ENCODE peak calls at places on chromosomes 13 and 19, in nine cellular contexts. One of them, this sample, is unnamed.

GRCh38 chr19:12636631-12637030 is 25.9 kb downstream of the ZNF791 start:
- DNase-seq in stimulated activated CD8-positive, alpha-beta memory T cell treated with anti-CD3 and anti-CD28 coated beads, Interleukin-2, amount 100 ng/mL, for 1 hour: no peak
- DNase-seq in Peyer's patch: no peak
- DNase-seq in activated CD4-positive, alpha-beta T cell treated with anti-CD3 and anti-CD28 coated beads, Interleukin-2, amount 50 U/mL, for 4 hours: no peak
- DNase-seq in activated T-helper 1 cell treated with anti-CD3 and anti-CD28 coated beads, Interleukin-2, amount 50 U/mL, for 16 hours: no peak
- DNase-seq in posterior cingulate gyrus: no peak
- DNase-seq in activated T-cell treated with anti-CD3 and anti-CD28 coated beads, Interleukin-2, amount 50 U/mL, for 48 hours: no peak
- DNase-seq in H54: no peak
- DNase-seq in GM04503: no peak
- DNase-seq in this sample: no peak

GRCh38 chr19:47274071-47274890 is at the start of gene INAFM1:
- DNase-seq in stimulated activated CD8-positive, alpha-beta memory T cell treated with anti-CD3 and anti-CD28 coated beads, Interleukin-2, amount 100 ng/mL, for 1 hour: peak; percentile 100
- DNase-seq in Peyer's patch: peak; percentile 100
- DNase-seq in activated CD4-positive, alpha-beta T cell treated with anti-CD3 and anti-CD28 coated beads, Interleukin-2, amount 50 U/mL, for 4 hours: peak; percentile 100
- DNase-seq in activated T-helper 1 cell treated with anti-CD3 and anti-CD28 coated beads, Interleukin-2, amount 50 U/mL, for 16 hours: peak; percentile 99
- DNase-seq in posterior cingulate gyrus: peak; percentile 97
- DNase-seq in activated T-cell treated with anti-CD3 and anti-CD28 coated beads, Interleukin-2, amount 50 U/mL, for 48 hours: peak; percentile 100
- DNase-seq in H54: peak; percentile 82
- DNase-seq in GM04503: no peak
- DNase-seq in this sample: peak; percentile 89

GRCh38 chr19:7520131-7521051 is 2.0 kb upstream of the MCOLN1 start:
- DNase-seq in stimulated activated CD8-positive, alpha-beta memory T cell treated with anti-CD3 and anti-CD28 coated beads, Interleukin-2, amount 100 ng/mL, for 1 hour: no peak
- DNase-seq in Peyer's patch: no peak
- DNase-seq in activated CD4-positive, alpha-beta T cell treated with anti-CD3 and anti-CD28 coated beads, Interleukin-2, amount 50 U/mL, for 4 hours: no peak
- DNase-seq in activated T-helper 1 cell treated with anti-CD3 and anti-CD28 coated beads, Interleukin-2, amount 50 U/mL, for 16 hours: no peak
- DNase-seq in posterior cingulate gyrus: no peak
- DNase-seq in activated T-cell treated with anti-CD3 and anti-CD28 coated beads, Interleukin-2, amount 50 U/mL, for 48 hours: no peak
- DNase-seq in H54: no peak
- DNase-seq in GM04503: no peak
- DNase-seq in this sample: no peak

GRCh38 chr19:16897572-16898056 is 8.8 kb downstream of the F2RL3 start:
- DNase-seq in stimulated activated CD8-positive, alpha-beta memory T cell treated with anti-CD3 and anti-CD28 coated beads, Interleukin-2, amount 100 ng/mL, for 1 hour: no peak
- DNase-seq in Peyer's patch: no peak
- DNase-seq in activated CD4-positive, alpha-beta T cell treated with anti-CD3 and anti-CD28 coated beads, Interleukin-2, amount 50 U/mL, for 4 hours: no peak
- DNase-seq in activated T-helper 1 cell treated with anti-CD3 and anti-CD28 coated beads, Interleukin-2, amount 50 U/mL, for 16 hours: peak; percentile 13
- DNase-seq in posterior cingulate gyrus: no peak
- DNase-seq in activated T-cell treated with anti-CD3 and anti-CD28 coated beads, Interleukin-2, amount 50 U/mL, for 48 hours: no peak
- DNase-seq in H54: no peak
- DNase-seq in GM04503: no peak
- DNase-seq in this sample: no peak

GRCh38 chr19:54063350-54064078 is at the start of gene VSTM1:
- DNase-seq in stimulated activated CD8-positive, alpha-beta memory T cell treated with anti-CD3 and anti-CD28 coated beads, Interleukin-2, amount 100 ng/mL, for 1 hour: no peak
- DNase-seq in Peyer's patch: no peak
- DNase-seq in activated CD4-positive, alpha-beta T cell treated with anti-CD3 and anti-CD28 coated beads, Interleukin-2, amount 50 U/mL, for 4 hours: no peak
- DNase-seq in activated T-helper 1 cell treated with anti-CD3 and anti-CD28 coated beads, Interleukin-2, amount 50 U/mL, for 16 hours: no peak
- DNase-seq in posterior cingulate gyrus: no peak
- DNase-seq in activated T-cell treated with anti-CD3 and anti-CD28 coated beads, Interleukin-2, amount 50 U/mL, for 48 hours: no peak
- DNase-seq in H54: no peak
- DNase-seq in GM04503: no peak
- DNase-seq in this sample: no peak

GRCh38 chr13:112554214-112554850 is 33.6 kb downstream of the TUBGCP3 start:
- DNase-seq in stimulated activated CD8-positive, alpha-beta memory T cell treated with anti-CD3 and anti-CD28 coated beads, Interleukin-2, amount 100 ng/mL, for 1 hour: no peak
- DNase-seq in Peyer's patch: no peak
- DNase-seq in activated CD4-positive, alpha-beta T cell treated with anti-CD3 and anti-CD28 coated beads, Interleukin-2, amount 50 U/mL, for 4 hours: no peak
- DNase-seq in activated T-helper 1 cell treated with anti-CD3 and anti-CD28 coated beads, Interleukin-2, amount 50 U/mL, for 16 hours: no peak
- DNase-seq in posterior cingulate gyrus: no peak
- DNase-seq in activated T-cell treated with anti-CD3 and anti-CD28 coated beads, Interleukin-2, amount 50 U/mL, for 48 hours: no peak
- DNase-seq in H54: no peak
- DNase-seq in GM04503: no peak
- DNase-seq in this sample: no peak

GRCh38 chr19:19597809-19598306 is 20.6 kb downstream of the PBX4 start:
- DNase-seq in stimulated activated CD8-positive, alpha-beta memory T cell treated with anti-CD3 and anti-CD28 coated beads, Interleukin-2, amount 100 ng/mL, for 1 hour: no peak
- DNase-seq in Peyer's patch: no peak
- DNase-seq in activated CD4-positive, alpha-beta T cell treated with anti-CD3 and anti-CD28 coated beads, Interleukin-2, amount 50 U/mL, for 4 hours: peak; percentile 25
- DNase-seq in activated T-helper 1 cell treated with anti-CD3 and anti-CD28 coated beads, Interleukin-2, amount 50 U/mL, for 16 hours: peak; percentile 44
- DNase-seq in posterior cingulate gyrus: no peak
- DNase-seq in activated T-cell treated with anti-CD3 and anti-CD28 coated beads, Interleukin-2, amount 50 U/mL, for 48 hours: peak; percentile 63
- DNase-seq in H54: no peak
- DNase-seq in GM04503: no peak
- DNase-seq in this sample: no peak

GRCh38 chr19:40246292-40247073 is 20.0 kb upstream of the CCNP start:
- DNase-seq in stimulated activated CD8-positive, alpha-beta memory T cell treated with anti-CD3 and anti-CD28 coated beads, Interleukin-2, amount 100 ng/mL, for 1 hour: no peak
- DNase-seq in Peyer's patch: no peak
- DNase-seq in activated CD4-positive, alpha-beta T cell treated with anti-CD3 and anti-CD28 coated beads, Interleukin-2, amount 50 U/mL, for 4 hours: no peak
- DNase-seq in activated T-helper 1 cell treated with anti-CD3 and anti-CD28 coated beads, Interleukin-2, amount 50 U/mL, for 16 hours: no peak
- DNase-seq in posterior cingulate gyrus: no peak
- DNase-seq in activated T-cell treated with anti-CD3 and anti-CD28 coated beads, Interleukin-2, amount 50 U/mL, for 48 hours: no peak
- DNase-seq in H54: no peak
- DNase-seq in GM04503: no peak
- DNase-seq in this sample: no peak

GRCh38 chr19:42010245-42011126 is 16.5 kb upstream of the ATP1A3 start:
- DNase-seq in stimulated activated CD8-positive, alpha-beta memory T cell treated with anti-CD3 and anti-CD28 coated beads, Interleukin-2, amount 100 ng/mL, for 1 hour: no peak
- DNase-seq in Peyer's patch: no peak
- DNase-seq in activated CD4-positive, alpha-beta T cell treated with anti-CD3 and anti-CD28 coated beads, Interleukin-2, amount 50 U/mL, for 4 hours: no peak
- DNase-seq in activated T-helper 1 cell treated with anti-CD3 and anti-CD28 coated beads, Interleukin-2, amount 50 U/mL, for 16 hours: no peak
- DNase-seq in posterior cingulate gyrus: no peak
- DNase-seq in activated T-cell treated with anti-CD3 and anti-CD28 coated beads, Interleukin-2, amount 50 U/mL, for 48 hours: no peak
- DNase-seq in H54: no peak
- DNase-seq in GM04503: peak; percentile 25
- DNase-seq in this sample: peak; percentile 23

GRCh38 chr13:33080962-33081655 is 64.9 kb downstream of the KL start:
- DNase-seq in stimulated activated CD8-positive, alpha-beta memory T cell treated with anti-CD3 and anti-CD28 coated beads, Interleukin-2, amount 100 ng/mL, for 1 hour: no peak
- DNase-seq in Peyer's patch: no peak
- DNase-seq in activated CD4-positive, alpha-beta T cell treated with anti-CD3 and anti-CD28 coated beads, Interleukin-2, amount 50 U/mL, for 4 hours: no peak
- DNase-seq in activated T-helper 1 cell treated with anti-CD3 and anti-CD28 coated beads, Interleukin-2, amount 50 U/mL, for 16 hours: no peak
- DNase-seq in posterior cingulate gyrus: no peak
- DNase-seq in activated T-cell treated with anti-CD3 and anti-CD28 coated beads, Interleukin-2, amount 50 U/mL, for 48 hours: no peak
- DNase-seq in H54: no peak
- DNase-seq in GM04503: no peak
- DNase-seq in this sample: no peak

GRCh38 chr19:34856052-34856451 is 70.7 kb upstream of the ZNF30 start:
- DNase-seq in stimulated activated CD8-positive, alpha-beta memory T cell treated with anti-CD3 and anti-CD28 coated beads, Interleukin-2, amount 100 ng/mL, for 1 hour: no peak
- DNase-seq in Peyer's patch: no peak
- DNase-seq in activated CD4-positive, alpha-beta T cell treated with anti-CD3 and anti-CD28 coated beads, Interleukin-2, amount 50 U/mL, for 4 hours: no peak
- DNase-seq in activated T-helper 1 cell treated with anti-CD3 and anti-CD28 coated beads, Interleukin-2, amount 50 U/mL, for 16 hours: no peak
- DNase-seq in posterior cingulate gyrus: no peak
- DNase-seq in activated T-cell treated with anti-CD3 and anti-CD28 coated beads, Interleukin-2, amount 50 U/mL, for 48 hours: no peak
- DNase-seq in H54: no peak
- DNase-seq in GM04503: no peak
- DNase-seq in this sample: no peak

GRCh38 chr13:32225494-32225931 is 89.7 kb downstream of the ZAR1L start:
- DNase-seq in stimulated activated CD8-positive, alpha-beta memory T cell treated with anti-CD3 and anti-CD28 coated beads, Interleukin-2, amount 100 ng/mL, for 1 hour: no peak
- DNase-seq in Peyer's patch: no peak
- DNase-seq in activated CD4-positive, alpha-beta T cell treated with anti-CD3 and anti-CD28 coated beads, Interleukin-2, amount 50 U/mL, for 4 hours: no peak
- DNase-seq in activated T-helper 1 cell treated with anti-CD3 and anti-CD28 coated beads, Interleukin-2, amount 50 U/mL, for 16 hours: no peak
- DNase-seq in posterior cingulate gyrus: no peak
- DNase-seq in activated T-cell treated with anti-CD3 and anti-CD28 coated beads, Interleukin-2, amount 50 U/mL, for 48 hours: no peak
- DNase-seq in H54: no peak
- DNase-seq in GM04503: peak; percentile 76
- DNase-seq in this sample: no peak

GRCh38 chr13:22757530-22758120 is 423.2 kb upstream of the SGCG start:
- DNase-seq in stimulated activated CD8-positive, alpha-beta memory T cell treated with anti-CD3 and anti-CD28 coated beads, Interleukin-2, amount 100 ng/mL, for 1 hour: no peak
- DNase-seq in Peyer's patch: no peak
- DNase-seq in activated CD4-positive, alpha-beta T cell treated with anti-CD3 and anti-CD28 coated beads, Interleukin-2, amount 50 U/mL, for 4 hours: no peak
- DNase-seq in activated T-helper 1 cell treated with anti-CD3 and anti-CD28 coated beads, Interleukin-2, amount 50 U/mL, for 16 hours: no peak
- DNase-seq in posterior cingulate gyrus: no peak
- DNase-seq in activated T-cell treated with anti-CD3 and anti-CD28 coated beads, Interleukin-2, amount 50 U/mL, for 48 hours: no peak
- DNase-seq in H54: no peak
- DNase-seq in GM04503: no peak
- DNase-seq in this sample: no peak

GRCh38 chr13:43058318-43058674 is 34.9 kb downstream of the DNAJC15 start:
- DNase-seq in stimulated activated CD8-positive, alpha-beta memory T cell treated with anti-CD3 and anti-CD28 coated beads, Interleukin-2, amount 100 ng/mL, for 1 hour: no peak
- DNase-seq in Peyer's patch: no peak
- DNase-seq in activated CD4-positive, alpha-beta T cell treated with anti-CD3 and anti-CD28 coated beads, Interleukin-2, amount 50 U/mL, for 4 hours: peak; percentile 12
- DNase-seq in activated T-helper 1 cell treated with anti-CD3 and anti-CD28 coated beads, Interleukin-2, amount 50 U/mL, for 16 hours: no peak
- DNase-seq in posterior cingulate gyrus: no peak
- DNase-seq in activated T-cell treated with anti-CD3 and anti-CD28 coated beads, Interleukin-2, amount 50 U/mL, for 48 hours: peak; percentile 55
- DNase-seq in H54: peak; percentile 23
- DNase-seq in GM04503: peak; percentile 39
- DNase-seq in this sample: peak; percentile 87

GRCh38 chr19:38143847-38144246 is 80.2 kb downstream of the DPF1 start:
- DNase-seq in stimulated activated CD8-positive, alpha-beta memory T cell treated with anti-CD3 and anti-CD28 coated beads, Interleukin-2, amount 100 ng/mL, for 1 hour: no peak
- DNase-seq in Peyer's patch: no peak
- DNase-seq in activated CD4-positive, alpha-beta T cell treated with anti-CD3 and anti-CD28 coated beads, Interleukin-2, amount 50 U/mL, for 4 hours: no peak
- DNase-seq in activated T-helper 1 cell treated with anti-CD3 and anti-CD28 coated beads, Interleukin-2, amount 50 U/mL, for 16 hours: no peak
- DNase-seq in posterior cingulate gyrus: no peak
- DNase-seq in activated T-cell treated with anti-CD3 and anti-CD28 coated beads, Interleukin-2, amount 50 U/mL, for 48 hours: no peak
- DNase-seq in H54: no peak
- DNase-seq in GM04503: no peak
- DNase-seq in this sample: no peak

GRCh38 chr19:33300016-33300981 is 2.0 kb downstream of the CEBPA start:
- DNase-seq in stimulated activated CD8-positive, alpha-beta memory T cell treated with anti-CD3 and anti-CD28 coated beads, Interleukin-2, amount 100 ng/mL, for 1 hour: no peak
- DNase-seq in Peyer's patch: peak; percentile 54
- DNase-seq in activated CD4-positive, alpha-beta T cell treated with anti-CD3 and anti-CD28 coated beads, Interleukin-2, amount 50 U/mL, for 4 hours: no peak
- DNase-seq in activated T-helper 1 cell treated with anti-CD3 and anti-CD28 coated beads, Interleukin-2, amount 50 U/mL, for 16 hours: no peak
- DNase-seq in posterior cingulate gyrus: no peak
- DNase-seq in activated T-cell treated with anti-CD3 and anti-CD28 coated beads, Interleukin-2, amount 50 U/mL, for 48 hours: no peak
- DNase-seq in H54: no peak
- DNase-seq in GM04503: no peak
- DNase-seq in this sample: no peak

GRCh38 chr19:45955905-45956608 is 17.6 kb downstream of the NOVA2 start:
- DNase-seq in stimulated activated CD8-positive, alpha-beta memory T cell treated with anti-CD3 and anti-CD28 coated beads, Interleukin-2, amount 100 ng/mL, for 1 hour: no peak
- DNase-seq in Peyer's patch: no peak
- DNase-seq in activated CD4-positive, alpha-beta T cell treated with anti-CD3 and anti-CD28 coated beads, Interleukin-2, amount 50 U/mL, for 4 hours: no peak
- DNase-seq in activated T-helper 1 cell treated with anti-CD3 and anti-CD28 coated beads, Interleukin-2, amount 50 U/mL, for 16 hours: no peak
- DNase-seq in posterior cingulate gyrus: peak; percentile 80
- DNase-seq in activated T-cell treated with anti-CD3 and anti-CD28 coated beads, Interleukin-2, amount 50 U/mL, for 48 hours: no peak
- DNase-seq in H54: peak; percentile 58
- DNase-seq in GM04503: no peak
- DNase-seq in this sample: peak; percentile 35

GRCh38 chr13:114027826-114028225 is 54.0 kb upstream of the C13orf46 start:
- DNase-seq in stimulated activated CD8-positive, alpha-beta memory T cell treated with anti-CD3 and anti-CD28 coated beads, Interleukin-2, amount 100 ng/mL, for 1 hour: no peak
- DNase-seq in Peyer's patch: no peak
- DNase-seq in activated CD4-positive, alpha-beta T cell treated with anti-CD3 and anti-CD28 coated beads, Interleukin-2, amount 50 U/mL, for 4 hours: no peak
- DNase-seq in activated T-helper 1 cell treated with anti-CD3 and anti-CD28 coated beads, Interleukin-2, amount 50 U/mL, for 16 hours: no peak
- DNase-seq in posterior cingulate gyrus: peak; percentile 8
- DNase-seq in activated T-cell treated with anti-CD3 and anti-CD28 coated beads, Interleukin-2, amount 50 U/mL, for 48 hours: no peak
- DNase-seq in H54: no peak
- DNase-seq in GM04503: no peak
- DNase-seq in this sample: no peak

GRCh38 chr13:95253033-95253432 is 48.2 kb downstream of the ABCC4 start:
- DNase-seq in stimulated activated CD8-positive, alpha-beta memory T cell treated with anti-CD3 and anti-CD28 coated beads, Interleukin-2, amount 100 ng/mL, for 1 hour: no peak
- DNase-seq in Peyer's patch: no peak
- DNase-seq in activated CD4-positive, alpha-beta T cell treated with anti-CD3 and anti-CD28 coated beads, Interleukin-2, amount 50 U/mL, for 4 hours: no peak
- DNase-seq in activated T-helper 1 cell treated with anti-CD3 and anti-CD28 coated beads, Interleukin-2, amount 50 U/mL, for 16 hours: no peak
- DNase-seq in posterior cingulate gyrus: no peak
- DNase-seq in activated T-cell treated with anti-CD3 and anti-CD28 coated beads, Interleukin-2, amount 50 U/mL, for 48 hours: no peak
- DNase-seq in H54: no peak
- DNase-seq in GM04503: no peak
- DNase-seq in this sample: no peak

GRCh38 chr19:11234486-11235075 is 4.8 kb upstream of the ANGPTL8 start:
- DNase-seq in stimulated activated CD8-positive, alpha-beta memory T cell treated with anti-CD3 and anti-CD28 coated beads, Interleukin-2, amount 100 ng/mL, for 1 hour: no peak
- DNase-seq in Peyer's patch: no peak
- DNase-seq in activated CD4-positive, alpha-beta T cell treated with anti-CD3 and anti-CD28 coated beads, Interleukin-2, amount 50 U/mL, for 4 hours: no peak
- DNase-seq in activated T-helper 1 cell treated with anti-CD3 and anti-CD28 coated beads, Interleukin-2, amount 50 U/mL, for 16 hours: no peak
- DNase-seq in posterior cingulate gyrus: no peak
- DNase-seq in activated T-cell treated with anti-CD3 and anti-CD28 coated beads, Interleukin-2, amount 50 U/mL, for 48 hours: no peak
- DNase-seq in H54: no peak
- DNase-seq in GM04503: no peak
- DNase-seq in this sample: no peak

GRCh38 chr13:100323937-100324336 is 235.0 kb downstream of the PCCA start:
- DNase-seq in stimulated activated CD8-positive, alpha-beta memory T cell treated with anti-CD3 and anti-CD28 coated beads, Interleukin-2, amount 100 ng/mL, for 1 hour: no peak
- DNase-seq in Peyer's patch: no peak
- DNase-seq in activated CD4-positive, alpha-beta T cell treated with anti-CD3 and anti-CD28 coated beads, Interleukin-2, amount 50 U/mL, for 4 hours: no peak
- DNase-seq in activated T-helper 1 cell treated with anti-CD3 and anti-CD28 coated beads, Interleukin-2, amount 50 U/mL, for 16 hours: no peak
- DNase-seq in posterior cingulate gyrus: no peak
- DNase-seq in activated T-cell treated with anti-CD3 and anti-CD28 coated beads, Interleukin-2, amount 50 U/mL, for 48 hours: no peak
- DNase-seq in H54: no peak
- DNase-seq in GM04503: no peak
- DNase-seq in this sample: no peak